ENCODE peak calls at places on chromosome 16, in four cellular contexts. One of them, this sample, is unnamed.
A peak's percentile ranks its signal among the peaks of the same experiment; 100 is the strongest.

GRCh38 chr16:54173489-54173888 is 113.1 kb downstream of the IRX3 start:
- DNase-seq in H1: no peak
- DNase-seq in effector memory CD4-positive, alpha-beta T cell: no peak
- DNase-seq in Peyer's patch: no peak
- DNase-seq in this sample: no peak

GRCh38 chr16:72722552-72722951 is 325.4 kb downstream of the ZFHX3 start:
- DNase-seq in H1: peak; percentile 79
- DNase-seq in effector memory CD4-positive, alpha-beta T cell: no peak
- DNase-seq in Peyer's patch: no peak
- DNase-seq in this sample: peak; percentile 17

GRCh38 chr16:28321700-28322411 is 29.5 kb downstream of the SBK1 start:
- DNase-seq in H1: no peak
- DNase-seq in effector memory CD4-positive, alpha-beta T cell: no peak
- DNase-seq in Peyer's patch: peak; percentile 67
- DNase-seq in this sample: no peak

GRCh38 chr16:11806721-11807120 is 9.7 kb upstream of the ZC3H7A start:
- DNase-seq in H1: no peak
- DNase-seq in effector memory CD4-positive, alpha-beta T cell: no peak
- DNase-seq in Peyer's patch: no peak
- DNase-seq in this sample: no peak

GRCh38 chr16:11202260-11203091 is 53.5 kb downstream of the SOCS1 start:
- DNase-seq in H1: no peak
- DNase-seq in effector memory CD4-positive, alpha-beta T cell: no peak
- DNase-seq in Peyer's patch: no peak
- DNase-seq in this sample: no peak

GRCh38 chr16:66910175-66910940 is 8.3 kb downstream of the CDH16 start:
- DNase-seq in H1: no peak
- DNase-seq in effector memory CD4-positive, alpha-beta T cell: no peak
- DNase-seq in Peyer's patch: no peak
- DNase-seq in this sample: no peak

GRCh38 chr16:69093974-69094373 is 11.5 kb upstream of the HAS3 start:
- DNase-seq in H1: no peak
- DNase-seq in effector memory CD4-positive, alpha-beta T cell: no peak
- DNase-seq in Peyer's patch: no peak
- DNase-seq in this sample: no peak

GRCh38 chr16:9323170-9323569 is 231.7 kb downstream of the HAPSTR1 start:
- DNase-seq in H1: no peak
- DNase-seq in effector memory CD4-positive, alpha-beta T cell: no peak
- DNase-seq in Peyer's patch: no peak
- DNase-seq in this sample: no peak

GRCh38 chr16:79547085-79547484 is 53.5 kb downstream of the MAF start:
- DNase-seq in H1: no peak
- DNase-seq in effector memory CD4-positive, alpha-beta T cell: no peak
- DNase-seq in Peyer's patch: no peak
- DNase-seq in this sample: no peak

GRCh38 chr16:12096162-12096781 is 119.7 kb downstream of the SNX29 start:
- DNase-seq in H1: no peak
- DNase-seq in effector memory CD4-positive, alpha-beta T cell: no peak
- DNase-seq in Peyer's patch: no peak
- DNase-seq in this sample: no peak

GRCh38 chr16:29994613-29995329 is 646 bp downstream of the HIRIP3 start:
- DNase-seq in H1: no peak
- DNase-seq in effector memory CD4-positive, alpha-beta T cell: peak; percentile 53
- DNase-seq in Peyer's patch: peak; percentile 87
- DNase-seq in this sample: no peak

GRCh38 chr16:79171504-79172240 is 428.9 kb downstream of the MAF start:
- DNase-seq in H1: no peak
- DNase-seq in effector memory CD4-positive, alpha-beta T cell: no peak
- DNase-seq in Peyer's patch: no peak
- DNase-seq in this sample: no peak

GRCh38 chr16:2527784-2528100 is 3.5 kb downstream of the CEMP1 start:
- DNase-seq in H1: no peak
- DNase-seq in effector memory CD4-positive, alpha-beta T cell: no peak
- DNase-seq in Peyer's patch: no peak
- DNase-seq in this sample: no peak

GRCh38 chr16:5228369-5228768 is 130.8 kb upstream of the EEF2KMT start:
- DNase-seq in H1: no peak
- DNase-seq in effector memory CD4-positive, alpha-beta T cell: no peak
- DNase-seq in Peyer's patch: no peak
- DNase-seq in this sample: no peak

GRCh38 chr16:5756969-5757368 is 659.4 kb upstream of the EEF2KMT start:
- DNase-seq in H1: no peak
- DNase-seq in effector memory CD4-positive, alpha-beta T cell: no peak
- DNase-seq in Peyer's patch: no peak
- DNase-seq in this sample: no peak

GRCh38 chr16:69494993-69495392 is 70.6 kb downstream of the CYB5B start:
- DNase-seq in H1: peak; percentile 29
- DNase-seq in effector memory CD4-positive, alpha-beta T cell: peak; percentile 13
- DNase-seq in Peyer's patch: no peak
- DNase-seq in this sample: no peak

GRCh38 chr16:85983606-85984005 is 84.6 kb downstream of the IRF8 start:
- DNase-seq in H1: no peak
- DNase-seq in effector memory CD4-positive, alpha-beta T cell: no peak
- DNase-seq in Peyer's patch: peak; percentile 46
- DNase-seq in this sample: no peak

GRCh38 chr16:85981826-85982562 is 83.0 kb downstream of the IRF8 start:
- DNase-seq in H1: no peak
- DNase-seq in effector memory CD4-positive, alpha-beta T cell: no peak
- DNase-seq in Peyer's patch: no peak
- DNase-seq in this sample: no peak

GRCh38 chr16:85984211-85984880 is 85.4 kb downstream of the IRF8 start:
- DNase-seq in H1: no peak
- DNase-seq in effector memory CD4-positive, alpha-beta T cell: no peak
- DNase-seq in Peyer's patch: peak; percentile 42
- DNase-seq in this sample: no peak

GRCh38 chr16:85983064-85983463 is 84.1 kb downstream of the IRF8 start:
- DNase-seq in H1: no peak
- DNase-seq in effector memory CD4-positive, alpha-beta T cell: no peak
- DNase-seq in Peyer's patch: peak; percentile 44
- DNase-seq in this sample: no peak

DNA sequence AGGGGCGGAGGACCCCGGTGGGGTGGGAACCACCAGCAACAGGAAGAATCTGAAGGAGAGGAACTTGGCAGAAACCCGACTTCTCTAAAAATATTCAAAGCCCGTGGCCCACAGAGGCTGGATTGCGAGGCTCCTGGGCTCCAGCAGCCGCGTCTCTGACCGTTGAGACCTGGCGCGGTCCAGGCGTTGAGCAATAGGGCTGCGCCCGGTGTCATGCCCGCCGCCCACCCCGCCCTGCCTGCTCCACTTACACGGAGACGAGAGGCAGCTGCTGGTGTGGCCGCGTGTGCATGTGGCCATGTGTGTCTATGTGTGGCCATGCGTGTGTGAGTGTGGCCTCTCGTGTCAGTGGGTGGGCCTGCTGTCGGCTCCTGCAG is 83.6 kb downstream of the IRF8 start:
- DNase-seq in H1: no peak
- DNase-seq in effector memory CD4-positive, alpha-beta T cell: no peak
- DNase-seq in Peyer's patch: peak; percentile 63
- DNase-seq in this sample: no peak
- H3K4me1 ChIP-seq in H1: no peaks in the 10 kb centered on the region
- H3K4me1 ChIP-seq in effector memory CD4-positive, alpha-beta T cell: peaks cover 3% of the 10 kb centered on the region
- H3K4me1 ChIP-seq in Peyer's patch: peaks cover 8% of the 10 kb centered on the region
- H3K4me1 ChIP-seq in this sample: no peaks in the 10 kb centered on the region

DNA sequence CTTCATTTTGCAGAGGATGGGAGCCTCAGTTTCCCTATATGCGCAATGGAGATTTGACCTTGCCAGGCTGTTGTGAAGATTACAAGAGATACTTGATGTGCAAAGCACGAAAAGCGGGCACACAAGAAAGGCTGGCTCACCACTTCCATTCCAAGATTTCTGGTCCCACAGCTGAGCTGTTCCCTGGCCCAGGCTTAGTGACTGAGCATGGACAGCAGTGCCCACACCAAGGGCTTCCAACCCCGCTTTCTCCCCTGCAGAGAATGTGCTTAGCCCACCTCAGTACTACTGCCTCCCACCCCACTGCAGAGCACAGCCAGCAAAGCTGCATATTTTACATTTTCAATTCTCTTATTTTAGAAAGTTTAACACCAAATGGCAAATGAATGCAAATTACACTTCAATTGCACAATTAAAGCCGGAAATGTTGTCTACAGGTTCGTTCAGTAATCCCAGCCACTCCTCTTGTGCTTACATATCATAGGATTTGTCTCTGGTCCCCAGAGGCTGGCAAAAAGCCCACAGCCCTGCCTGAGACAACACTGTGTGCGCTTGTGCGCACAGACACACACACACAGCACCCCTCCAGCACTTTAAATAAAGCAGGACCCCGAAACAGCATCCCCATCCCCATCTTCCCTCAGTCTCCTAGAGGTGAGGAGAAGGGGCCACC is 51.8 kb downstream of the VAC14 start:
- DNase-seq in H1: no peak
- DNase-seq in effector memory CD4-positive, alpha-beta T cell: no peak
- DNase-seq in Peyer's patch: no peak
- DNase-seq in this sample: no peak
- H3K4me1 ChIP-seq in H1: peaks cover 3% of the 10 kb centered on the region
- H3K4me1 ChIP-seq in effector memory CD4-positive, alpha-beta T cell: no peaks in the 10 kb centered on the region
- H3K4me1 ChIP-seq in Peyer's patch: peaks cover 19% of the 10 kb centered on the region
- H3K4me1 ChIP-seq in this sample: peaks cover 39% of the 10 kb centered on the region

GRCh38 chr16:89385712-89386111 is 104.6 kb downstream of the ANKRD11 start:
- DNase-seq in H1: no peak
- DNase-seq in effector memory CD4-positive, alpha-beta T cell: no peak
- DNase-seq in Peyer's patch: no peak
- DNase-seq in this sample: no peak
- H3K4me1 ChIP-seq in H1: peaks cover 9% of the 10 kb centered on the region
- H3K4me1 ChIP-seq in effector memory CD4-positive, alpha-beta T cell: peaks cover 41% of the 10 kb centered on the region
- H3K4me1 ChIP-seq in Peyer's patch: peaks cover 6% of the 10 kb centered on the region
- H3K4me1 ChIP-seq in this sample: peaks cover 16% of the 10 kb centered on the region

DNA sequence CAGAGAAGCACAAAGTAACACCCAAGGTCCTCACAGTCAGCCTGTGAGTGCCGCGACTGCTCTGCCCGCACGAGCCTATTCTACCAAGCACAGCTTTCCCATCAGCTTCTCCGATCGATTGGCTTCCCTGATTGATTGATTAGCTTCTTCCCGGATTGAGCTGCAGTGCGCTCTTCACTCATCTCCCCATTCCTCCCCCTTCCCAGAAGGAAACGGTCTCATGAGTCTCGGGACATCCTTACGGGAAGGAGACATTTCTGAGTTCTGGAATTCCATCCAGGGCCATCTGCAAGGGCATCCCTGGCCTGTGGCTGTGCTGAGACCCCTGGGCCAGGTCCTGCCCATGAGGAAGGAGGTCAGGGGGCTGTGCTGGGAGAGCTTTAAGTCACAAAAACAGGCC is 18.0 kb downstream of the PIEZO1 start:
- DNase-seq in H1: no peak
- DNase-seq in effector memory CD4-positive, alpha-beta T cell: no peak
- DNase-seq in Peyer's patch: no peak
- DNase-seq in this sample: no peak
- H3K4me1 ChIP-seq in H1: peaks cover 37% of the 10 kb centered on the region
- H3K4me1 ChIP-seq in effector memory CD4-positive, alpha-beta T cell: peaks cover 56% of the 10 kb centered on the region
- H3K4me1 ChIP-seq in Peyer's patch: peaks cover 9% of the 10 kb centered on the region
- H3K4me1 ChIP-seq in this sample: peaks cover 21% of the 10 kb centered on the region